ENCODE peak calls at places on chromosomes 3 and 15, in ten cellular contexts. B is iPS DF 6.9, W is skeletal muscle cell, G is GM12865, A is GM23248, C is aorta, U is bronchial epithelial cell, K is uterus, I is AG04450, H is fibroblast of lung. V is an unnamed sample.

GRCh38 chr3:132556467-132557159 is 40.5 kb upstream of the ACKR4 start:
- DNase-seq in U (no peak), C (no peak), A (no peak), G (no peak), W (no peak), I (no peak), H (peak; percentile 37), K (peak; percentile 72), B (no peak), V (no peak)

GRCh38 chr3:133885241-133885711 is 10.4 kb downstream of the RAB6B start:
- DNase-seq in G (no peak), I (no peak), H (no peak), U (no peak), W (no peak), C (peak; percentile 25), A (no peak), B (no peak), K (no peak), V (no peak)

GRCh38 chr3:190581041-190581501 is 67.2 kb downstream of the IL1RAP start:
- DNase-seq in A (peak; percentile 45), G (no peak), U (no peak), W (no peak), B (no peak), I (no peak), K (no peak), H (peak; percentile 35), C (no peak), V (no peak)

GRCh38 chr15:20106026-20106425 is 435.6 kb downstream of the GOLGA6L6 start:
- DNase-seq in H (no peak), K (no peak), A (no peak), C (peak; percentile 75), U (no peak), I (no peak), B (no peak), W (no peak), G (no peak), V (no peak)

GRCh38 chr3:30341079-30341478 is 265.3 kb upstream of the TGFBR2 start:
- DNase-seq in A (no peak), W (no peak), I (no peak), H (no peak), U (no peak), G (no peak), B (no peak), C (no peak), K (no peak), V (no peak)

GRCh38 chr15:40092416-40093223 is 16.1 kb downstream of the BMF start:
- DNase-seq in W (peak; percentile 90), U (no peak), I (peak; percentile 76), G (no peak), H (peak; percentile 98), K (peak; percentile 95), C (no peak), B (no peak), A (peak; percentile 74), V (peak; percentile 83)

GRCh38 chr3:174862666-174863065 is 3.5 kb downstream of the NAALADL2 start:
- DNase-seq in K (no peak), A (no peak), H (no peak), I (no peak), W (no peak), C (no peak), G (no peak), B (no peak), U (no peak), V (no peak)

GRCh38 chr3:127796751-127797150 is 25.6 kb downstream of the MGLL start:
- DNase-seq in U (no peak), G (no peak), W (no peak), H (no peak), C (no peak), A (no peak), I (no peak), B (no peak), K (no peak), V (no peak)

DNA sequence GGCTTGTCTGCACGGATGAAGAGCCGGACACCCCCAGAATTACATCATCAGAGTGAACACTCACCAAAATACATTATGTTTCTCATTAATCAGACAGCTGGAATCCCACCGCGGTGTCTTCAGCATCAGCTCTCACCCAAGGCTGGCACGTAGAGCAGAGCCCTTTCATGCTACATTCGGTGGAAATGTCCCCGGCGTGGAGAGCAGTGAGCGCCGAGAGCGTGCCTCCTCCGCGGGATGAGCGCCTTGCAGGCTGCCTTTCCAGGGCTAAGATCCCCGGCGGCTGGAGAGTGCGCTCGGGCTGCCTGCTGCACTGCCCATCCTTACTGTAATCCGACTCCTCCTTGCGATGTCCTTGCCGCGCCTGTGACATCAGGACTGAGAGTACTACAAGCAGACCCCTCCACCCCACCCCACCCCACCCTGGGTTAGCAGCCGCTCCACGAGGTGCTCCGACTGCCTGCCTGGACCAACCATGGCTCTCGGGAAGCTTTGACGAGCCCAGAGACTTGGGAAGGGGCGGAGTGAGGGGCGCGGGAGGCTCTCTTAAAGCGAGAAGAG is at the start of gene ZNF385D:
- DNase-seq in H (peak; percentile 78), A (peak; percentile 86), K (peak; percentile 41), I (no peak), W (peak; percentile 48), C (peak; percentile 85), G (no peak), B (peak; percentile 52), U (peak; percentile 31), V (no peak)
- H3K4me3 ChIP-seq in H (peak within 1 kb of the TSS; percentile 59), A (peak within 1 kb of the TSS; percentile 87), K (peak within 1 kb of the TSS; percentile 30), I (peak within 1 kb of the TSS; percentile 58), W (peak within 1 kb of the TSS; percentile 56), C (peak within 1 kb of the TSS; percentile 100), G (no peak within 1 kb of the TSS), B (peak within 1 kb of the TSS; percentile 87), U (peak within 1 kb of the TSS; percentile 37), V (no peak within 1 kb of the TSS)

GRCh38 chr15:92811514-92811913 is 88.6 kb upstream of the CHD2 start:
- DNase-seq in U (peak; percentile 89), A (no peak), H (no peak), B (no peak), W (no peak), G (no peak), C (no peak), I (no peak), K (peak; percentile 13), V (no peak)

GRCh38 chr15:92812271-92812670 is 87.9 kb upstream of the CHD2 start:
- DNase-seq in B (no peak), G (no peak), C (no peak), K (peak; percentile 20), A (no peak), W (no peak), U (no peak), H (no peak), I (no peak), V (no peak)

GRCh38 chr15:92809064-92809879 is 90.9 kb upstream of the CHD2 start:
- DNase-seq in B (peak; percentile 85), C (peak; percentile 99), W (peak; percentile 83), A (peak; percentile 99), H (peak; percentile 97), U (peak; percentile 91), I (peak; percentile 94), K (peak; percentile 97), G (peak; percentile 99), V (no peak)

GRCh38 chr15:92809880-92810361 is 90.2 kb upstream of the CHD2 start:
- DNase-seq in U (no peak), G (peak; percentile 85), B (no peak), H (peak; percentile 61), I (no peak), C (no peak), A (peak; percentile 56), K (peak; percentile 53), W (no peak), V (no peak)

DNA sequence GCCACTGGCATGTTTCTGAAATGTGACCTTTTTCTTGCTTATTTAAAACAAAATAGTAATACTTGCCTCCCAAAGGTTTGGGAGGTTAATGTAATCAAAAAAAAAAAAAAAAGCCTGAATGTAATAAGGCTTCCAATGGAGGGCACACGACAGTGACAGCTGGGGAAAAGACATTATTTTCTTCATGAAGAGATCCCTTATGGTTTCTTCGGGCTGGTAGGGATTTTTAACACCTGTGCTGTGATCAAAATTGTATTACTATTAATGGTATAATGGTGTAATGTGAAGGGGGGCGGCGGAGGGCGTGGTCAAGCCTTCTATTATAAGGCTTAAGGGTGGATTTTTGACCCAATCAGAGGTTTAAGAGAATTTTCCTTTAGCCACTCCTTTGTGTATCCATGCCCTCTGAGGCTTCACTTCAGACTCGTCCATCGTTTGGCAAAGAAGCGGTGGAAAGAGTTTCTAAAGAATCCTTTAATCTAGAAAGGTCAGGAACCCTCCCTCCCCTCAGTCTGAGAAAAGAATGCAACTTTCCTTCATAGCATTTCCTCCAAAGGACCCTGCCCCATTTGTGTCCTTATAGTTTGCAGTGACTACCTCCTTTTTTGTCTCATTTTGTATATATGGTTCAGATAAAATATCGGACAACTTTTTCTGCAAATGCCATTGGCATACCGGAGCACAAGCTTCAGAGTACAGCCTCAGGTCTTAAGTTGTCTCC is 89.5 kb upstream of the CHD2 start:
- DNase-seq in A (peak; percentile 12), I (no peak), K (peak; percentile 85), U (peak; percentile 80), G (peak; percentile 78), B (no peak), C (peak; percentile 83), H (peak; percentile 85), W (no peak), V (no peak)
- H3K4me3 ChIP-seq in A (no peak overlapping the region), I (peak overlapping the region; percentile 61), K (peak overlapping the region; percentile 42), U (peak overlapping the region; percentile 35), G (peak overlapping the region; percentile 57), B (no peak overlapping the region), C (peak overlapping the region; percentile 84), H (peak overlapping the region; percentile 45), W (peak overlapping the region; percentile 57), V (peak overlapping the region; percentile 1)

GRCh38 chr3:137768021-137768360 is 3.9 kb downstream of the SOX14 start:
- DNase-seq in H (no peak), B (no peak), G (no peak), K (no peak), W (no peak), U (no peak), I (no peak), A (no peak), C (no peak), V (no peak)
- H3K4me3 ChIP-seq in H (no peak overlapping the region), B (no peak overlapping the region), G (no peak overlapping the region), K (no peak overlapping the region), W (peak overlapping the region; percentile 31), U (peak overlapping the region; percentile 12), I (peak overlapping the region; percentile 29), A (peak overlapping the region; percentile 64), C (no peak overlapping the region), V (no peak overlapping the region)

GRCh38 chr3:141385386-141386079 is 17.2 kb downstream of the ZBTB38 start:
- DNase-seq in A (no peak), U (no peak), I (no peak), H (peak; percentile 66), G (peak; percentile 58), K (no peak), C (no peak), B (no peak), W (no peak), V (peak; percentile 90)

GRCh38 chr3:141384575-141384974 is 16.3 kb downstream of the ZBTB38 start:
- DNase-seq in I (no peak), B (no peak), K (no peak), W (no peak), H (no peak), U (no peak), C (no peak), A (no peak), G (peak; percentile 60), V (no peak)

GRCh38 chr3:141387446-141388030 is 19.2 kb downstream of the ZBTB38 start:
- DNase-seq in G (peak; percentile 72), K (no peak), A (no peak), C (no peak), H (no peak), I (no peak), W (no peak), U (no peak), B (no peak), V (no peak)

GRCh38 chr3:141386080-141386594 is 17.8 kb downstream of the ZBTB38 start:
- DNase-seq in H (peak; percentile 34), A (no peak), G (no peak), K (no peak), U (no peak), C (no peak), B (no peak), W (no peak), I (no peak), V (no peak)

GRCh38 chr3:141386611-141387110 is 18.4 kb downstream of the ZBTB38 start:
- DNase-seq in K (no peak), W (no peak), H (peak; percentile 93), C (no peak), U (no peak), I (no peak), B (no peak), A (peak; percentile 73), G (peak; percentile 88), V (peak; percentile 88)
- H3K4me3 ChIP-seq in K (no peak overlapping the region), W (peak overlapping the region; percentile 32), H (peak overlapping the region; percentile 62), C (no peak overlapping the region), U (peak overlapping the region; percentile 16), I (peak overlapping the region; percentile 68), B (no peak overlapping the region), A (peak overlapping the region; percentile 87), G (peak overlapping the region; percentile 81), V (peak overlapping the region; percentile 85)

V was measured in SK-N-MC.